ENCODE peak calls at places on chromosomes 5 and 9, in ten cellular contexts. O is NAMALWA; F is putamen; X is stimulated activated CD4-positive, alpha-beta T cell treated with anti-CD3 and anti-CD28 coated beads, Interleukin-15, amount 100 ng/mL, for 24 hours; A is sciatic nerve; J is activated CD8-positive, alpha-beta T cell treated with anti-CD3 and anti-CD28 coated beads for 36 hours; K is cardiac fibroblast; W is HEK293T; M is occipital lobe; G is HTR-8/SVneo. C is an unnamed sample.
A peak's percentile ranks its signal among the peaks of the same experiment; 100 is the strongest.

GRCh38 chr5:89236900-89237299 is 353.9 kb upstream of the MEF2C start:
- DNase-seq in W (no peak), G (no peak), O (no peak), A (no peak), K (no peak), X (no peak), F (no peak), M (no peak), J (no peak), C (no peak)

GRCh38 chr9:90141723-90142122 is 500.9 kb downstream of the DIRAS2 start:
- DNase-seq in W (peak; percentile 14), A (no peak), O (peak; percentile 46), F (no peak), M (no peak), X (no peak), K (peak; percentile 36), G (peak; percentile 7), J (no peak), C (peak; percentile 24)

GRCh38 chr9:134858051-134858841 is 22.4 kb upstream of the FCN2 start:
- DNase-seq in X (peak; percentile 70), A (peak; percentile 53), K (peak; percentile 31), W (no peak), F (no peak), O (no peak), G (peak; percentile 26), J (peak; percentile 73), M (no peak), C (no peak)

GRCh38 chr5:166671818-166672217 is 1619.6 kb upstream of the WWC1 start:
- DNase-seq in F (no peak), X (no peak), J (no peak), G (peak; percentile 9), O (no peak), A (no peak), K (no peak), M (no peak), W (no peak), C (no peak)

GRCh38 chr5:132334812-132335211 is 34.7 kb upstream of the SLC22A5 start:
- DNase-seq in K (no peak), M (no peak), X (no peak), A (no peak), G (no peak), W (no peak), O (peak; percentile 17), J (no peak), F (no peak), C (no peak)

GRCh38 chr9:72362680-72363139 is 2.3 kb downstream of the ZFAND5 start:
- DNase-seq in J (peak; percentile 78), F (peak; percentile 97), G (no peak), X (peak; percentile 59), K (peak; percentile 88), W (peak; percentile 41), A (peak; percentile 80), O (peak; percentile 79), M (peak; percentile 83), C (peak; percentile 51)

GRCh38 chr9:104346645-104347175 is 157.4 kb upstream of the OR13F1 start:
- DNase-seq in G (no peak), A (no peak), K (no peak), M (no peak), F (no peak), W (no peak), X (no peak), O (no peak), J (no peak), C (no peak)

GRCh38 chr5:116271432-116271831 is 186.6 kb downstream of the COMMD10 start:
- DNase-seq in J (no peak), A (no peak), G (no peak), W (no peak), O (no peak), F (no peak), K (peak; percentile 22), X (no peak), M (no peak), C (no peak)

GRCh38 chr5:33690736-33691135 is 201.1 kb downstream of the ADAMTS12 start:
- DNase-seq in A (no peak), W (no peak), K (peak; percentile 70), F (no peak), G (peak; percentile 21), X (no peak), M (no peak), J (no peak), O (no peak), C (no peak)

GRCh38 chr5:125232779-125233230 is 486.4 kb upstream of the ZNF608 start:
- DNase-seq in O (no peak), M (no peak), X (no peak), W (no peak), G (no peak), F (no peak), J (no peak), K (peak; percentile 90), A (no peak), C (no peak)

GRCh38 chr9:17082343-17082742 is 52.5 kb upstream of the CNTLN start:
- DNase-seq in W (peak; percentile 27), X (no peak), K (peak; percentile 51), F (no peak), O (no peak), M (no peak), A (peak; percentile 60), G (peak; percentile 9), J (no peak), C (no peak)

GRCh38 chr5:109411627-109412026 is 1.9 kb upstream of the PJA2 start:
- DNase-seq in K (peak; percentile 91), M (no peak), J (no peak), G (peak; percentile 52), F (no peak), A (no peak), X (no peak), O (peak; percentile 15), W (no peak), C (no peak)

GRCh38 chr5:179994622-179995323 is 76.8 kb downstream of the RNF130 start:
- DNase-seq in A (no peak), W (no peak), M (no peak), K (no peak), X (no peak), F (no peak), J (no peak), O (no peak), G (no peak), C (no peak)

GRCh38 chr5:112983307-112983811 is 6.8 kb downstream of the DCP2 start:
- DNase-seq in M (no peak), F (no peak), X (no peak), O (no peak), W (no peak), K (no peak), A (no peak), J (no peak), G (no peak), C (no peak)

GRCh38 chr9:77910216-77910615 is 121.4 kb downstream of the GNAQ start:
- DNase-seq in O (no peak), F (peak; percentile 51), W (no peak), G (no peak), J (no peak), M (no peak), A (no peak), K (peak; percentile 35), X (no peak), C (no peak)

GRCh38 chr5:178670486-178670885 is 43.6 kb upstream of the CLK4 start:
- DNase-seq in M (peak; percentile 28), K (no peak), J (no peak), W (no peak), A (no peak), X (no peak), O (no peak), F (no peak), G (no peak), C (no peak)

GRCh38 chr5:172733179-172733973 is 37.6 kb downstream of the DUSP1 start:
- DNase-seq in G (peak; percentile 43), W (no peak), K (peak; percentile 99), O (no peak), J (no peak), X (no peak), M (no peak), A (peak; percentile 87), F (no peak), C (no peak)

GRCh38 chr9:120710110-120710981 is 3.9 kb downstream of the MEGF9 start:
- DNase-seq in F (peak; percentile 81), O (no peak), X (no peak), M (no peak), W (peak; percentile 44), K (peak; percentile 27), A (no peak), J (peak; percentile 20), G (no peak), C (peak; percentile 59)

GRCh38 chr5:166068547-166069335 is 2222.7 kb upstream of the WWC1 start:
- DNase-seq in F (no peak), M (no peak), K (no peak), G (peak; percentile 25), O (no peak), J (no peak), W (no peak), A (no peak), X (no peak), C (no peak)

GRCh38 chr5:1209896-1210776 is 8.7 kb downstream of the SLC6A19 start:
- DNase-seq in G (no peak), X (no peak), A (no peak), F (no peak), J (no peak), K (no peak), M (no peak), W (no peak), O (no peak), C (no peak)

C was measured in B cell.